ENCODE peak calls at places on chromosomes 12 and 14, in four cellular contexts. S is SK-N-SH, D is GM12878, M is GM23338. Q is an unnamed sample.

GRCh38 chr12:14950982-14951746 is 10.2 kb downstream of the ARHGDIB start:
- DNase-seq in S (no peak), D (no peak), M (peak; percentile 42), Q (no peak)

GRCh38 chr12:11794311-11794710 is 144.8 kb downstream of the ETV6 start:
- DNase-seq in S (no peak), D (no peak), M (no peak), Q (no peak)

GRCh38 chr14:69270795-69271708 is 11.1 kb downstream of the GALNT16 start:
- DNase-seq in S (no peak), D (no peak), M (no peak), Q (no peak)

GRCh38 chr14:103522649-103523582 is at the start of gene CKB:
- DNase-seq in S (peak; percentile 95), D (no peak), M (peak; percentile 92), Q (no peak)

GRCh38 chr14:36167431-36167830 is 9.1 kb downstream of the PTCSC3 start:
- DNase-seq in S (no peak), D (no peak), M (peak; percentile 29), Q (no peak)

GRCh38 chr12:12333407-12333831 is 16.6 kb downstream of the MANSC1 start:
- DNase-seq in S (no peak), D (no peak), M (no peak), Q (no peak)

GRCh38 chr12:5784626-5785130 is 160.4 kb downstream of the ANO2 start:
- DNase-seq in S (no peak), D (no peak), M (no peak), Q (no peak)

GRCh38 chr12:104303538-104304151 is at the start of gene EID3:
- DNase-seq in S (peak; percentile 80), D (no peak), M (peak; percentile 92), Q (no peak)

GRCh38 chr14:60805881-60806569 is 71.5 kb downstream of the MNAT1 start:
- DNase-seq in S (no peak), D (no peak), M (no peak), Q (no peak)

GRCh38 chr12:42568952-42569916 is 20.3 kb downstream of the PRICKLE1 start:
- DNase-seq in S (no peak), D (peak; percentile 38), M (peak; percentile 78), Q (peak; percentile 49)

GRCh38 chr12:109492371-109492770 is 14.9 kb downstream of the UBE3B start:
- DNase-seq in S (no peak), D (no peak), M (no peak), Q (no peak)

GRCh38 chr14:100893228-100893601 is 10.3 kb downstream of the RTL1 start:
- DNase-seq in S (no peak), D (no peak), M (no peak), Q (no peak)

GRCh38 chr12:107317751-107318553 is 224.6 kb upstream of the CRY1 start:
- DNase-seq in S (peak; percentile 96), D (no peak), M (peak; percentile 97), Q (no peak)

GRCh38 chr14:36767603-36768281 is 106.1 kb downstream of the PAX9 start:
- DNase-seq in S (no peak), D (no peak), M (peak; percentile 62), Q (no peak)

GRCh38 chr12:32365473-32366064 is 33.8 kb upstream of the FGD4 start:
- DNase-seq in S (peak; percentile 55), D (peak; percentile 8), M (peak; percentile 86), Q (peak; percentile 60)

GRCh38 chr12:99704458-99704857 is 56.9 kb downstream of the GARIN6 start:
- DNase-seq in S (no peak), D (no peak), M (no peak), Q (no peak)

GRCh38 chr12:67980391-67980790 is 8.9 kb upstream of the IFNG-AS1 start:
- DNase-seq in S (no peak), D (no peak), M (no peak), Q (no peak)

GRCh38 chr12:4271433-4272013 is 2.0 kb upstream of the CCND2 start:
- DNase-seq in S (peak; percentile 32), D (peak; percentile 51), M (peak; percentile 50), Q (peak; percentile 21)

GRCh38 chr12:80632835-80633234 is 74.6 kb upstream of the MYF6 start:
- DNase-seq in S (peak; percentile 5), D (no peak), M (peak; percentile 89), Q (no peak)

GRCh38 chr12:48973531-48973930 is 2.0 kb upstream of the WNT10B start:
- DNase-seq in S (peak; percentile 40), D (no peak), M (no peak), Q (no peak)

GRCh38 chr14:78143489-78144145 is 26.6 kb upstream of the NRXN3 start:
- DNase-seq in S (no peak), D (no peak), M (no peak), Q (no peak)

GRCh38 chr12:115468087-115468510 is 784.1 kb upstream of the TBX3 start:
- DNase-seq in S (no peak), D (no peak), M (no peak), Q (no peak)

GRCh38 chr12:31868980-31869379 is 90.2 kb upstream of the RESF1 start:
- DNase-seq in S (peak; percentile 40), D (no peak), M (no peak), Q (no peak)

GRCh38 chr14:91892918-91893527 is 25.7 kb upstream of the TC2N start:
- DNase-seq in S (peak; percentile 58), D (no peak), M (peak; percentile 83), Q (peak; percentile 5)

GRCh38 chr12:96335270-96335669 is 65.0 kb downstream of the CDK17 start:
- DNase-seq in S (no peak), D (peak; percentile 77), M (no peak), Q (no peak)

GRCh38 chr12:113700943-113701342 is 229.3 kb upstream of the LHX5 start:
- DNase-seq in S (no peak), D (no peak), M (peak; percentile 39), Q (no peak)

GRCh38 chr12:127550271-127550670 is 716.7 kb upstream of the TMEM132C start:
- DNase-seq in S (no peak), D (no peak), M (no peak), Q (no peak)

GRCh38 chr12:69977991-69978390 is 153.0 kb downstream of the MYRFL start:
- DNase-seq in S (no peak), D (no peak), M (no peak), Q (no peak)

GRCh38 chr14:81450100-81450531 is 50.0 kb upstream of the STON2 start:
- DNase-seq in S (no peak), D (no peak), M (peak; percentile 52), Q (no peak)

GRCh38 chr12:54523637-54524036 is 25.8 kb upstream of the PDE1B start:
- DNase-seq in S (no peak), D (no peak), M (no peak), Q (no peak)

GRCh38 chr12:47715393-47715876 is 9.6 kb upstream of the RPAP3 start:
- DNase-seq in S (peak; percentile 63), D (no peak), M (peak; percentile 94), Q (peak; percentile 46)

GRCh38 chr12:76878045-76878898 is 547 bp downstream of the CSRP2 start:
- DNase-seq in S (peak; percentile 77), D (no peak), M (peak; percentile 90), Q (no peak)

GRCh38 chr12:34400986-34401658 is 378.8 kb downstream of the ALG10 start:
- DNase-seq in S (peak; percentile 0), D (no peak), M (no peak), Q (no peak)

GRCh38 chr14:104925214-104925899 is 678 bp downstream of the PLD4 start:
- DNase-seq in S (no peak), D (no peak), M (no peak), Q (no peak)

GRCh38 chr14:66509874-66510273 is 1.9 kb downstream of the GPHN start:
- DNase-seq in S (no peak), D (no peak), M (peak; percentile 26), Q (no peak)

GRCh38 chr12:10082057-10082874 is 16.5 kb downstream of the CLEC1A start:
- DNase-seq in S (no peak), D (no peak), M (no peak), Q (peak; percentile 36)

DNA sequence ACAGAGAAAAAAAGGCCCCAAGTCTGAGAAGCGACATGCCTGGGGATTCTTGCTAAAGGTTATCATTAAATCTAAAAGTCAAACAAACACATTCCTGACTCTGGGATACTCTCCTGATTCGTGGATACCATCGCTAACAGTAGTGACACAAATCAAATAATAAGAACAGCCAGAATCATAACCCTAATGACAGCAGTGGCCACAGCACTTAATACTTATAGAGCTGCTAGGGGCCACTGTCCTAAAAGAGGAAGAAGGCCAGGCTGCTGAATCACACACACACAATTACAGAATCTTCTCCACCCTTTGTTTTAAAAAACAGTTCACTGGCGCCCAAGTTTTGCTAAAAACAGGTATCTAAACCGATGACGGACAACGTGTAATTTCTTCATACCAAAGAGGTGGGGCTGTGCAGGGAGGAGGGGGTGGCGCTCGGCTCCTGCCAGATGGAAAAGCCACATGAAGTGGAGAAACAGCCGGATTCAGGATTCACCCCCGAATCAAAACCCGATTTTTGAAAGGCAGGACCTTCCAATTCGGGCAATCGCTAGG is 1.1 kb downstream of the CLIP1 start:
- DNase-seq in S (peak; percentile 66), D (no peak), M (no peak), Q (no peak)
- TF ChIP-seq REST in S (no peak), D (no peak), M (no peak), Q (no peak)

DNA sequence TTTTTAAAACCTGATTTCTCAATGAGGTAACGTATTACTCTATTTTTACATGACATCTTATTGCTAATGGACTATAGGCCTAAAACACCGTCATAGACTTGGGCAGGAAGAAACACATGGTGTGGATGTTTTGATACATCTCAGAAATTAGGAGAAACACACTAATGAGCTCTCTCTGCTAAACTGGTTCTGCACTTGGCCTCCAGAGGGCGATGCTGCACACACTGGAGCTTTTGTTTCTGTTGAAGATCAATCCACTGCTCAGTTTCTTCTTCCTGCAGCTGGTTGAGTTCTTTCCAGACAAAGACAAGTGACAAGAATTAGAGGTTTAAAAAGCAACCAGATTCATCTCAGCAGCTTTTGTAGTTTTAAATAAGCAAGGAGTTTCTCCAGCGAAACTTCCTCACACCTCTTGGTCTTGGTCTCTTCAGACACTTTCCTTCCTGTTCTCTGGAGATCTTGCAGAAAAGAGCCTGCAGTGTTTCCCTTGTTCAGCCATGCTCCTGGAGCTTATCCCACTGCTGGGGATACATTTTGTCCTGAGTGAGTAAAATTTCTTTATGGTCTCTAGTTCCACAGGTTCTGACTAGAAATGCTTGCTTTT is 178.5 kb upstream of the OR4E1 start:
- DNase-seq in S (peak; percentile 2), D (no peak), M (peak; percentile 82), Q (peak; percentile 1)
- TF ChIP-seq CTCF in S (peak; percentile 81), D (peak; percentile 83), M (peak; percentile 77), Q (peak; percentile 92)

GRCh38 chr14:50871223-50871622 is 630 bp upstream of the ABHD12B start:
- DNase-seq in S (no peak), D (no peak), M (no peak), Q (no peak)
- H3K27ac ChIP-seq in S (no peak overlapping the region), D (no peak overlapping the region), M (no peak overlapping the region), Q (no peak overlapping the region)

DNA sequence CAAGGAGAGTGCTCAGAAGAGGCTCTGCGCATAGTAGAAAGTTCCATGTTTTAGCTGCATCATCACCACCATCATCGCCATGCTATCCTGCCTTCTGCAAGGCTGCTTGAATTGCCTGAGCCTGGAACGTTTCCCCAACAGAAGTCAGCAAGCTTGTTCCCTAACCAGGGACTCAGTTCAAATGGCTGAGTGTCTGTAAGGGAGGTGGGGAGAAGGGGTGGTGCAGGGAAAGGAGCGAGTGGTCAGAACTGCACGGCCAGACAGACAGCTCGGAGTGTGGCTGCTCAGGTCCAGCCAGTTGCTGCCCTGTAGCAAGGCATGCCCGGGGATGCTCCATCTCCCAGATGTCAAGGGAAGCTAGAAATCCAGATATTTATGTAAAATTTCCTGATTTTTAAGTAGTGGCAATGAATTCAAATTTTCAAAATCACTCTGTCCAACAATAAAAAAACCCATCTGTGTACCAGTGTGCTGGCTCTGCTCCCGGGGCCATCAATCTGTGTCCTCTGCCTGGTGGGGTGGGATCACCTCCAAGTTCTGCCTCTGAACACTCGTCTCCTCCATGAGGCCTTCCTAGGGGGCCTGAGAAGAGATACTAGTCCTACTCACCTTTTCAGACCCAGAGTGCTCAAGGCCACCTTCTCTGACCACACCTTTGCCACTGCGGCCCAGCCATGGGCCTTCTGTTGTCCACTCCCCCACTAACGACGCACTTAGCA is 162.7 kb downstream of the FOXN3 start:
- DNase-seq in S (no peak), D (no peak), M (no peak), Q (no peak)
- TF ChIP-seq REST in S (no peak), D (no peak), M (no peak), Q (no peak)